ENCODE peak calls at places on chromosomes 5 and 9, in ten cellular contexts. J, Z, E, L, N, G, K, C, S and X are unnamed samples.

GRCh38 chr9:126705767-126706697 is 92.3 kb downstream of the LMX1B start:
- DNase-seq in J (peak), Z (peak), E (peak), L (peak), N (peak), G (peak), K (no peak), C (peak), S (peak), X (peak)

GRCh38 chr9:131397100-131397790 is 3.4 kb downstream of the PRRC2B start:
- DNase-seq in J (no peak), Z (no peak), E (peak), L (no peak), N (no peak), G (no peak), K (no peak), C (peak), S (peak), X (no peak)

GRCh38 chr5:157516626-157517325 is 56.8 kb downstream of the NIPAL4 start:
- DNase-seq in J (no peak), Z (peak), E (peak), L (peak), N (no peak), G (no peak), K (no peak), C (peak), S (no peak), X (peak)

GRCh38 chr5:79938468-79938867 is 52.6 kb downstream of the MTX3 start:
- DNase-seq in J (no peak), Z (no peak), E (no peak), L (no peak), N (no peak), G (no peak), K (no peak), C (no peak), S (no peak), X (no peak)

GRCh38 chr9:76717611-76718010 is 46.6 kb upstream of the PCA3 start:
- DNase-seq in J (no peak), Z (no peak), E (no peak), L (no peak), N (no peak), G (no peak), K (no peak), C (peak), S (no peak), X (peak)

GRCh38 chr5:146238973-146239372 is 35.6 kb downstream of the RBM27 start:
- DNase-seq in J (no peak), Z (no peak), E (no peak), L (no peak), N (no peak), G (no peak), K (no peak), C (no peak), S (no peak), X (no peak)

GRCh38 chr5:165863267-165863666 is 2357.8 kb downstream of the MAT2B start:
- DNase-seq in J (no peak), Z (no peak), E (no peak), L (no peak), N (no peak), G (no peak), K (no peak), C (no peak), S (no peak), X (no peak)

GRCh38 chr9:13728917-13729811 is 449.7 kb upstream of the MPDZ start:
- DNase-seq in J (no peak), Z (peak), E (no peak), L (no peak), N (no peak), G (no peak), K (no peak), C (no peak), S (no peak), X (no peak)

GRCh38 chr5:54905246-54905770 is 80.1 kb downstream of the ESM1 start:
- DNase-seq in J (no peak), Z (no peak), E (no peak), L (no peak), N (no peak), G (no peak), K (no peak), C (peak), S (no peak), X (no peak)

GRCh38 chr5:80170117-80170535 is 85.7 kb downstream of the SERINC5 start:
- DNase-seq in J (no peak), Z (no peak), E (no peak), L (no peak), N (no peak), G (no peak), K (no peak), C (no peak), S (no peak), X (no peak)

GRCh38 chr9:12426198-12426864 is 266.9 kb upstream of the TYRP1 start:
- DNase-seq in J (no peak), Z (no peak), E (peak), L (no peak), N (no peak), G (no peak), K (peak), C (no peak), S (no peak), X (no peak)